ENCODE peak calls at places on chromosomes 12 and 14, in ten cellular contexts. E is WERI-Rb-1, C is psoas muscle, L is left ventricle myocardium inferior, G is cardiac muscle cell, B is mucosa of descending colon, I is HL-60, J is AG09319, Y is HFF-Myc, O is astrocyte. F is an unnamed sample.

GRCh38 chr14:102019141-102019540 is 54.8 kb downstream of the DYNC1H1 start:
- DNase-seq in E (no peak), C (no peak), L (no peak), G (no peak), B (no peak), I (no peak), J (no peak), Y (no peak), O (no peak), F (no peak)

GRCh38 chr12:14665354-14666348 is 30.7 kb downstream of the GUCY2C start:
- DNase-seq in E (no peak), C (no peak), L (no peak), G (no peak), B (no peak), I (no peak), J (no peak), Y (no peak), O (no peak), F (no peak)

GRCh38 chr12:130160711-130161231 is 1.5 kb upstream of the FZD10 start:
- DNase-seq in E (no peak), C (no peak), L (no peak), G (no peak), B (no peak), I (no peak), J (no peak), Y (no peak), O (no peak), F (peak)

GRCh38 chr14:61139006-61139599 is 142.0 kb downstream of the TMEM30B start:
- DNase-seq in E (no peak), C (no peak), L (no peak), G (no peak), B (no peak), I (no peak), J (no peak), Y (no peak), O (no peak), F (no peak)

GRCh38 chr12:3283137-3283680 is 206.0 kb downstream of the TSPAN9 start:
- DNase-seq in E (no peak), C (no peak), L (no peak), G (no peak), B (no peak), I (no peak), J (no peak), Y (no peak), O (no peak), F (no peak)

GRCh38 chr14:35394326-35394725 is 10.2 kb downstream of the NFKBIA start:
- DNase-seq in E (no peak), C (no peak), L (peak), G (no peak), B (no peak), I (no peak), J (no peak), Y (no peak), O (no peak), F (no peak)

GRCh38 chr12:49219417-49220026 is 30.6 kb upstream of the TUBA1A start:
- DNase-seq in E (no peak), C (no peak), L (no peak), G (no peak), B (no peak), I (no peak), J (no peak), Y (no peak), O (no peak), F (no peak)

GRCh38 chr12:8936735-8937134 is 12.7 kb downstream of the M6PR start:
- DNase-seq in E (no peak), C (no peak), L (no peak), G (no peak), B (no peak), I (no peak), J (no peak), Y (no peak), O (no peak), F (no peak)

GRCh38 chr12:131796754-131797587 is 31.2 kb upstream of the MMP17 start:
- DNase-seq in E (no peak), C (no peak), L (no peak), G (no peak), B (no peak), I (no peak), J (no peak), Y (no peak), O (no peak), F (no peak)

GRCh38 chr14:94473666-94474410 is 2.2 kb downstream of the SERPINA9 start:
- DNase-seq in E (no peak), C (no peak), L (no peak), G (no peak), B (no peak), I (peak), J (no peak), Y (no peak), O (no peak), F (no peak)

GRCh38 chr12:132284618-132285310 is 44.6 kb downstream of the GALNT9 start:
- DNase-seq in E (no peak), C (peak), L (no peak), G (no peak), B (no peak), I (no peak), J (no peak), Y (no peak), O (no peak), F (no peak)

GRCh38 chr12:125657681-125658080 is 592.4 kb downstream of the AACS start:
- DNase-seq in E (no peak), C (no peak), L (no peak), G (no peak), B (no peak), I (no peak), J (no peak), Y (no peak), O (no peak), F (no peak)

GRCh38 chr12:101671157-101671791 is 26.2 kb upstream of the CHPT1 start:
- DNase-seq in E (no peak), C (no peak), L (peak), G (no peak), B (peak), I (peak), J (no peak), Y (no peak), O (no peak), F (no peak)

GRCh38 chr12:99054601-99055128 is 409.6 kb downstream of the APAF1 start:
- DNase-seq in E (no peak), C (no peak), L (no peak), G (no peak), B (no peak), I (no peak), J (no peak), Y (no peak), O (no peak), F (no peak)

GRCh38 chr14:104140463-104141331 is 2.3 kb downstream of the KIF26A start:
- DNase-seq in E (peak), C (peak), L (no peak), G (no peak), B (peak), I (no peak), J (no peak), Y (no peak), O (no peak), F (peak)

GRCh38 chr12:75960086-75960910 is 71.3 kb downstream of the PHLDA1 start:
- DNase-seq in E (no peak), C (no peak), L (no peak), G (peak), B (no peak), I (no peak), J (no peak), Y (no peak), O (no peak), F (no peak)

GRCh38 chr14:33978892-33979612 is 28.2 kb upstream of the EGLN3 start:
- DNase-seq in E (no peak), C (no peak), L (no peak), G (no peak), B (no peak), I (no peak), J (no peak), Y (no peak), O (no peak), F (no peak)

GRCh38 chr12:125013816-125014442 is 20.5 kb downstream of the BRI3BP start:
- DNase-seq in E (no peak), C (no peak), L (no peak), G (no peak), B (no peak), I (no peak), J (no peak), Y (no peak), O (no peak), F (no peak)

GRCh38 chr14:20757963-20758362 is 10.2 kb upstream of the EDDM3B start:
- DNase-seq in E (no peak), C (no peak), L (no peak), G (no peak), B (no peak), I (no peak), J (no peak), Y (no peak), O (no peak), F (no peak)

GRCh38 chr12:105485926-105486325 is 155.4 kb downstream of the C12orf75 start:
- DNase-seq in E (no peak), C (no peak), L (no peak), G (no peak), B (no peak), I (no peak), J (no peak), Y (no peak), O (peak), F (no peak)

GRCh38 chr14:68309631-68310030 is 483.2 kb downstream of the ZFP36L1 start:
- DNase-seq in E (no peak), C (no peak), L (no peak), G (peak), B (no peak), I (no peak), J (no peak), Y (no peak), O (no peak), F (no peak)

GRCh38 chr12:90410962-90411361 is 544.0 kb downstream of the CCER1 start:
- DNase-seq in E (no peak), C (no peak), L (peak), G (no peak), B (no peak), I (no peak), J (no peak), Y (no peak), O (no peak), F (peak)

GRCh38 chr12:80268924-80269749 is 169.8 kb downstream of the OTOGL start:
- DNase-seq in E (no peak), C (no peak), L (no peak), G (peak), B (no peak), I (no peak), J (no peak), Y (peak), O (peak), F (no peak)

GRCh38 chr14:91228112-91229004 is 16.1 kb downstream of the GPR68 start:
- DNase-seq in E (no peak), C (no peak), L (no peak), G (peak), B (peak), I (no peak), J (no peak), Y (no peak), O (peak), F (no peak)

GRCh38 chr12:92076106-92076505 is 69.5 kb downstream of the BTG1 start:
- DNase-seq in E (no peak), C (no peak), L (no peak), G (no peak), B (no peak), I (no peak), J (no peak), Y (no peak), O (peak), F (no peak)

GRCh38 chr12:92074889-92075288 is 70.8 kb downstream of the BTG1 start:
- DNase-seq in E (no peak), C (no peak), L (no peak), G (no peak), B (no peak), I (no peak), J (no peak), Y (no peak), O (no peak), F (no peak)

GRCh38 chr12:92073123-92073522 is 72.5 kb downstream of the BTG1 start:
- DNase-seq in E (no peak), C (no peak), L (no peak), G (no peak), B (no peak), I (no peak), J (no peak), Y (no peak), O (no peak), F (no peak)

GRCh38 chr12:92077530-92077929 is 68.1 kb downstream of the BTG1 start:
- DNase-seq in E (no peak), C (no peak), L (no peak), G (no peak), B (no peak), I (no peak), J (no peak), Y (no peak), O (no peak), F (no peak)

GRCh38 chr12:92075425-92075891 is 70.2 kb downstream of the BTG1 start:
- DNase-seq in E (no peak), C (no peak), L (no peak), G (peak), B (no peak), I (no peak), J (no peak), Y (no peak), O (peak), F (no peak)
- TF ChIP-seq CTCF in E (no peak), C (no peak), L (no peak), G (no peak), B (no peak), I (no peak), J (no peak), Y (no peak), O (no peak), F (no peak)

DNA sequence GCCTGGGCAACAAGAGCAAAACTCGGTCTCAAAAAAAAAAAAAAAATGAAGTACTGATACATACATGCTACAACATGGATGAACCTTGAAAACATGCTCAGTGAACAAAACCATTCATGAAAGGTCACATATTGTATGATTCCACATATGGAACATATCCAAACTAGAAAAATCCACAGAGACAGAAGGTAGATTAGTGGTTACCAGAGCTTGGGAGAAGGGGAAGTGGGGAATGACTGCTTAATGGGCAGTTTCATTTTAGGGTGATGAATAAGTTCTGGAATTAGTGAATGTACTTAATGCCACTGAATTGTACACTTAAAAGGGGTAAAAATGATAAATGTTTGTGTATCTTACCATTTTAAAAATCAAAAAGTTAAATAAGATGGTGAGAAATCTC is 2.7 kb downstream of the ITGB7 start:
- DNase-seq in E (no peak), C (no peak), L (no peak), G (no peak), B (no peak), I (no peak), J (no peak), Y (no peak), O (no peak), F (no peak)
- TF ChIP-seq CTCF in E (no peak), C (no peak), L (no peak), G (no peak), B (no peak), I (no peak), J (no peak), Y (no peak), O (no peak), F (no peak)

DNA sequence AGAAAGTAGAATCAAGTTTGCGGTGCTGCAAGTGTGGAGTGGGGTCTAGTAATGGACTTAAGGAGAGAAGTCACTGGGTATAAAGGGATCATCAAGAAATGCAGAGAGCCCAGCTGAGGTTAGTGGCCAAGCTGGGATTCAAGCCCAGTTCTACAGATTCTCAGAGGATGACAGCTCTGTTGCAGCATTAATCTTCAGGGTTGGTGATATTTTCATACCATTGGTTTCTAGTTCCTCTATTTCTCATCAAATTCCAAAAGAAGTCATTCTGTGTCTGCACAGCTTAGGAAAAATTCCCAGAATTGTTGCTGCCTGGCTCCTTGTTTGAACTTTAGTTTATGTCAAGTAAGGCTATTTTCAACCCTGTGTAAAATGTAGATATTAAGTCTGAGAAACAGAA is 169.5 kb upstream of the NTF3 start:
- DNase-seq in E (no peak), C (no peak), L (no peak), G (peak), B (no peak), I (no peak), J (no peak), Y (no peak), O (peak), F (no peak)
- TF ChIP-seq CTCF in E (no peak), C (no peak), L (no peak), G (no peak), B (no peak), I (no peak), J (no peak), Y (no peak), O (no peak), F (no peak)

DNA sequence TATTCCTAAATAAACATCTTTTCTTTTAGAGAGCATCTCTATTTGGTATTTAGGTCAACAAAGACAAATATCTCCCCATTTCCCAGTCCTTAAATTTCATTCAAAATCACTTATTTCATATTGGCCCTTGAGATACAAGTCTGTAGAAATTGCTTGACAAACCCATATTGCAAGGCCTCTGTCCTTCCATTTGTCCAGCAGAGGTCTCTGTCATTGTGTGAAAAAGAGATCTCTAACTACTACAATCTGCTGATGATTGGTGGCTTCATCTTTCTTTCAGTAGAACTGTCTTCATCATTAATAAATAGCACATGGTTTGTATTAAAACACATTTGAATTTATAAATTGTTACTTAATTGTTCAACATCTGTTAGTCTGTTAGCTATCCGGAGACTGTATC is 252.6 kb downstream of the ACSS3 start:
- DNase-seq in E (no peak), C (no peak), L (no peak), G (no peak), B (no peak), I (no peak), J (no peak), Y (no peak), O (no peak), F (no peak)
- TF ChIP-seq CTCF in E (peak), C (no peak), L (peak), G (no peak), B (no peak), I (no peak), J (no peak), Y (no peak), O (no peak), F (no peak)

GRCh38 chr14:69547701-69548348 is 26.8 kb downstream of the CCDC177 start:
- DNase-seq in E (no peak), C (no peak), L (no peak), G (peak), B (no peak), I (no peak), J (no peak), Y (no peak), O (peak), F (no peak)

GRCh38 chr14:69539631-69540410 is 34.9 kb downstream of the CCDC177 start:
- DNase-seq in E (no peak), C (peak), L (no peak), G (peak), B (no peak), I (peak), J (peak), Y (no peak), O (peak), F (peak)

GRCh38 chr14:69540654-69541335 is 33.9 kb downstream of the CCDC177 start:
- DNase-seq in E (no peak), C (no peak), L (no peak), G (no peak), B (no peak), I (no peak), J (no peak), Y (no peak), O (no peak), F (no peak)

GRCh38 chr14:69542311-69542710 is 32.4 kb downstream of the CCDC177 start:
- DNase-seq in E (no peak), C (no peak), L (no peak), G (no peak), B (no peak), I (no peak), J (no peak), Y (no peak), O (no peak), F (no peak)

GRCh38 chr14:69543341-69544249 is 31.1 kb downstream of the CCDC177 start:
- DNase-seq in E (no peak), C (peak), L (no peak), G (peak), B (no peak), I (peak), J (peak), Y (peak), O (peak), F (peak)
- TF ChIP-seq CTCF in E (no peak), C (no peak), L (no peak), G (no peak), B (no peak), I (no peak), J (no peak), Y (no peak), O (no peak), F (no peak)

GRCh38 chr12:121579981-121580868 is 598 bp downstream of the KDM2B start:
- DNase-seq in E (peak), C (peak), L (peak), G (peak), B (peak), I (peak), J (no peak), Y (no peak), O (no peak), F (peak)

GRCh38 chr12:121579190-121579791 is 1.5 kb downstream of the KDM2B start:
- DNase-seq in E (peak), C (peak), L (peak), G (no peak), B (peak), I (no peak), J (no peak), Y (no peak), O (no peak), F (peak)

GRCh38 chr12:121576851-121577391 is 3.9 kb downstream of the KDM2B start:
- DNase-seq in E (peak), C (no peak), L (no peak), G (peak), B (no peak), I (no peak), J (peak), Y (peak), O (peak), F (no peak)

GRCh38 chr12:121577443-121578180 is 3.2 kb downstream of the KDM2B start:
- DNase-seq in E (no peak), C (no peak), L (no peak), G (no peak), B (peak), I (no peak), J (no peak), Y (no peak), O (no peak), F (no peak)

GRCh38 chr12:121578230-121579189 is 2.3 kb downstream of the KDM2B start:
- DNase-seq in E (no peak), C (peak), L (peak), G (peak), B (peak), I (no peak), J (no peak), Y (no peak), O (no peak), F (no peak)
- TF ChIP-seq CTCF in E (no peak), C (no peak), L (no peak), G (no peak), B (no peak), I (no peak), J (no peak), Y (no peak), O (no peak), F (no peak)

GRCh38 chr12:117760990-117761389 is 207.8 kb downstream of the KSR2 start:
- DNase-seq in E (no peak), C (no peak), L (no peak), G (no peak), B (no peak), I (no peak), J (no peak), Y (no peak), O (no peak), F (no peak)
- TF ChIP-seq CTCF in E (no peak), C (no peak), L (no peak), G (no peak), B (no peak), I (no peak), J (no peak), Y (no peak), O (no peak), F (no peak)

F was measured in upper lobe of right lung.